ENCODE peak calls at places on chromosomes 2 and 18, in five cellular contexts. L, V, Y, D and H are unnamed samples.

GRCh38 chr2:191758420-191759199 is 80.7 kb downstream of the NABP1 start:
- DNase-seq in L (peak; percentile 60), V (peak; percentile 14), Y (peak; percentile 67), D (peak; percentile 35), H (no peak)

GRCh38 chr2:239275037-239275685 is 125.7 kb downstream of the HDAC4 start:
- DNase-seq in L (peak; percentile 80), V (no peak), Y (peak; percentile 95), D (peak; percentile 90), H (no peak)

GRCh38 chr2:1482981-1483380 is 69.7 kb downstream of the TPO start:
- DNase-seq in L (no peak), V (no peak), Y (no peak), D (no peak), H (peak; percentile 35)

GRCh38 chr2:31401580-31401979 is 13.0 kb downstream of the XDH start:
- DNase-seq in L (no peak), V (no peak), Y (no peak), D (no peak), H (no peak)

GRCh38 chr2:31189141-31189540 is 28.2 kb downstream of the CAPN14 start:
- DNase-seq in L (no peak), V (no peak), Y (no peak), D (no peak), H (no peak)

GRCh38 chr2:95275151-95275515 is 884 bp downstream of the PROM2 start:
- DNase-seq in L (no peak), V (no peak), Y (no peak), D (no peak), H (peak; percentile 36)

GRCh38 chr2:176852667-176853066 is 359.9 kb upstream of the HNRNPA3 start:
- DNase-seq in L (peak; percentile 68), V (no peak), Y (no peak), D (no peak), H (no peak)

GRCh38 chr2:176270100-176270750 is 983 bp downstream of the MTX2 start:
- DNase-seq in L (no peak), V (no peak), Y (no peak), D (no peak), H (no peak)

GRCh38 chr2:27711804-27712203 is 48.1 kb downstream of the SLC4A1AP start:
- DNase-seq in L (no peak), V (no peak), Y (no peak), D (no peak), H (no peak)

GRCh38 chr2:30235008-30235655 is 3.8 kb downstream of the LBH start:
- DNase-seq in L (peak; percentile 74), V (no peak), Y (no peak), D (no peak), H (no peak)

GRCh38 chr2:55047677-55048299 is 2.5 kb downstream of the RTN4 start:
- DNase-seq in L (no peak), V (no peak), Y (peak; percentile 57), D (peak; percentile 63), H (no peak)

GRCh38 chr2:37415128-37415817 is 70.8 kb downstream of the QPCT start:
- DNase-seq in L (no peak), V (no peak), Y (no peak), D (no peak), H (no peak)

GRCh38 chr2:178296394-178297090 is 102.2 kb downstream of the OSBPL6 start:
- DNase-seq in L (no peak), V (no peak), Y (no peak), D (no peak), H (no peak)

GRCh38 chr18:63320041-63320689 is 596 bp upstream of the BCL2 start:
- DNase-seq in L (peak; percentile 88), V (peak; percentile 55), Y (peak; percentile 73), D (peak; percentile 77), H (no peak)

GRCh38 chr2:53859354-53860159 is at the start of gene GPR75:
- DNase-seq in L (no peak), V (no peak), Y (no peak), D (peak; percentile 73), H (no peak)

GRCh38 chr18:47453038-47453437 is 201.6 kb upstream of the SKOR2 start:
- DNase-seq in L (no peak), V (no peak), Y (no peak), D (no peak), H (no peak)

GRCh38 chr2:46781468-46782189 is 134.0 kb downstream of the MCFD2 start:
- DNase-seq in L (no peak), V (no peak), Y (no peak), D (no peak), H (no peak)

GRCh38 chr2:46778516-46778915 is 137.1 kb downstream of the MCFD2 start:
- DNase-seq in L (no peak), V (no peak), Y (no peak), D (no peak), H (no peak)

GRCh38 chr2:46780411-46780800 is 135.2 kb downstream of the MCFD2 start:
- DNase-seq in L (no peak), V (no peak), Y (no peak), D (no peak), H (no peak)

GRCh38 chr2:46779447-46779941 is 136.1 kb downstream of the MCFD2 start:
- DNase-seq in L (no peak), V (no peak), Y (no peak), D (no peak), H (no peak)

GRCh38 chr2:46780801-46781445 is 134.7 kb downstream of the MCFD2 start:
- DNase-seq in L (no peak), V (peak; percentile 11), Y (no peak), D (no peak), H (no peak)
- TF ChIP-seq CTCF in L (no peak), V (no peak), Y (no peak), D (no peak), H (peak; percentile 21)

DNA sequence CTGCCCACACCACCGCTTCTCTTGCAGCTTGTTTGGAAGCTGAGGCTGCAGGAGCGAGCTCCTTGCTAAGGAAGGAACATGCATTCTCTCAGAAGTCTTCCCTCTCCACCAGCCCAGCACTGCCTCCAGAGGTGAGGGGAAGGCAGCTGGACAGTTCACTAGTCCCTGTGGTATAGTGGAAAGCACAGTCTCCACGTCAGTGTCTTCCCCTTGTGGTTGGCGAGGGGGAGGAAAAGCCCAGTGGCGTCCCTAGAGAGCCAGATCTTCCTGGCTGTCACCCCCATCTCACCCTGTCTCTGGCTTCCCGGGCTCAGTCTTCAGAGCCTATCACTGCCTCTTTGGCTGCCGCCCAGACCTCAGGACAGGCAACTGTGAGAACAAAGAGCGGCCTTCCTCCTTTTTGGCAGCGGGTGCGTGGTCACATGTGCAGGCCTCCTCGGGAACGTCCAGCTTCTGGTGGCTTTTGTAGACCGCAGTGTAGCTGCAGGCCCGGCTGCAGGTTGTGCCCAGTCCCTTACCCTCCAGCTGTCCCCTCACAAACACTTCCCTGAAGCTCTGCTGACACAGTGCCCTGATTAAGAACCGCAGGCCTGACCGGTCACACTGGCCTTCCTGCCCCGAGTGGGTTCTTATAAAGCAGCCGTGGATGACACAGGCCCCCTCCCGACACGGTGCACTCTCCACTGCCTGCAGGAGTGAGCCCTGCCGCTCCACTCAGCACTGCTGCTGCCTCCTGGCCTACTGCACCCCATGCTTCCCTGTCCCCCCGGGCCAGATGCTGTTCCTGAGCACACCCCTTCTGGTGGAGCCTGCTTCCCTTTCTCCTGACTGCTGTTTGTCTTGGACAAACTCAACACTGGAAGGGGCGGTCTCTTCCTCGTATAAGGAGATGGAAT is 90.9 kb downstream of the RNF144A start:
- DNase-seq in L (no peak), V (no peak), Y (peak; percentile 70), D (peak; percentile 97), H (no peak)
- TF ChIP-seq CTCF in L (no peak), V (no peak), Y (peak; percentile 32), D (peak; percentile 71), H (peak; percentile 28)

DNA sequence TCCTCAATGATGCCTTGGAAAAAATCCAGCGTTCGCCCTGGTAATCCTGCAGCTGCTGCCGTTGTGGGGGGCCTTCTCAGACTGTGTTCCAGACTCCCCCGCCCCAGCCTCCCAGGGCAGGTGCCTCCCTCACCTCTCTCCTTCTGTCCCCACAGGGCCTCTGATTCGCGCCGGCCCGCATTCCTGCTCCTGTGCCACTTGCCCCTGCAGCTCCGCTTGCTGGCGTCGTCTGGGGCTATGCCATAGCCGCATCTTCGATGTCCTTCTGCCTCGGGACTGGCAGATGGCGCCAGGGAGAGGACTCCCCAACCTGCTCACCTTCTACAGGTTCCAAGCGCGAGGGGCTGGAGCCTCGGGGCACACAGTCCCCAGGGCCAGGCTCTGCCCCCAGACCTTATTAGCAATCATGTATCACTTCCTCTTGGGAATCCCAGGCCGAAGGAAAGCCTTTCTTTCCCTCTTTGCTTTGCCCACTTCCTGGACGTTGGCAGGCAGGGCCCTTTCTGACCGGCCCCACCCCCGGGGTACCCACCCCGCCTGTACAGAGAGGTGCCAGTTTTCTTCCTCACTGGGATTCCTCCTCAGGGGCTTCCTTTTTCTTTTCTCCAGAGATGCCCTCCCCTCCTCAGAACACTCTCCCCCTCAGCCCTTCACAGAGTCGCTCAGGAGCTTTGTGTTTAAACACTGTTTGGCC is 4.4 kb downstream of the SPATA3 start:
- DNase-seq in L (no peak), V (no peak), Y (no peak), D (no peak), H (no peak)
- TF ChIP-seq CTCF in L (no peak), V (no peak), Y (no peak), D (no peak), H (peak; percentile 27)

DNA sequence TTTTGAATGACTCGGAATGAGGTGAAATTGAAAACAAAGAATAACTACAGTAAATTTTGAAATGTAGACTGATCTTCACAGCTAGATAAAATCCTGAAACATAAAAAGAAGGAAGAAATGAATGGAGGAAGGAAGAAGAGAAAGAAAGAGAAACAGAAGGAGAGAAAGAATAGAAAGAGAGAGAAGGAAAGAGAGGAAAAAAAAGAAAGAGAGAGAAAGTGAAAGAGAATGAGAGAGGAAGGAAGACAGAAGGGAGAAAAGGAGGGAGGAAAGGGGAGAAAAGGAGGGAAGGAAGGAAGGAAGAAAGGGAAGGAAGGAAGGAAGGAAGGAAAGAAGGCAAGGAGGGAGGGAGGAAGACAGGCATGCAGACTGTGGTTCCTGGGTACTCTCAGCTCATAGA is 982.6 kb downstream of the BCL11A start:
- DNase-seq in L (no peak), V (no peak), Y (no peak), D (no peak), H (no peak)
- TF ChIP-seq CTCF in L (no peak), V (no peak), Y (no peak), D (no peak), H (no peak)

GRCh38 chr2:164560181-164560792 is 61.0 kb downstream of the GRB14 start:
- DNase-seq in L (no peak), V (no peak), Y (no peak), D (no peak), H (no peak)
- TF ChIP-seq CTCF in L (no peak), V (peak; percentile 85), Y (peak; percentile 73), D (peak; percentile 58), H (peak; percentile 98)

GRCh38 chr18:2952605-2953004 is 60.3 kb downstream of the LPIN2 start:
- DNase-seq in L (no peak), V (no peak), Y (no peak), D (no peak), H (no peak)

DNA sequence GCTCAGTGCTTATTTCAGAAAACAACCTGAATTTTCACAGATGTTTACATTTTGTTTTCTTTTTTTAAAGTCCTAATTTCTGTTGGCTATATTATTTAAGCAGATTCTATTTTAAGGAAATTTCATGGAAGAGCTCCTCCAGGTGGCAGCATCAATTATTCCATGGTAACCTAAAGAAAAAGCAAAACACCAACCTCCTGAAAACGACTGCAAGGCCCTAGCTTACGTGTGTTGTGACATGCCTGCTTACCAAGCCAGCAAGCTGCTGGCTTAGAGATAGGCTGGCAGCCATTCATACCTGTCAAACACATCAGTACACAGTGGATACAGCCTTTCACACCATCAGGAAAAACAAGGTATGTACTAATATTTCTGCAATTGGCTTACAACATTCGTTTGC is 64.9 kb downstream of the LPIN2 start:
- DNase-seq in L (no peak), V (no peak), Y (no peak), D (peak; percentile 38), H (no peak)
- TF ChIP-seq CTCF in L (no peak), V (peak; percentile 46), Y (no peak), D (no peak), H (peak; percentile 81)